ENCODE peak calls at places on chromosomes 5 and 9, in six cellular contexts. One of them, this sample, is unnamed.

GRCh38 chr5:174935854-174936474 is 211.6 kb downstream of the MSX2 start:
- DNase-seq in tibial artery: no peak
- DNase-seq in AG04450: peak; percentile 13
- DNase-seq in HCT116: peak; percentile 51
- DNase-seq in sigmoid colon: peak; percentile 72
- DNase-seq in A673: peak; percentile 53
- DNase-seq in this sample: peak; percentile 34

GRCh38 chr9:138103824-138104206 is 226.2 kb downstream of the CACNA1B start:
- DNase-seq in HCT116: no peak
- DNase-seq in tibial artery: no peak
- DNase-seq in sigmoid colon: peak; percentile 57
- DNase-seq in AG04450: no peak
- DNase-seq in A673: no peak
- DNase-seq in this sample: no peak

GRCh38 chr5:60700347-60700815 is 415 bp upstream of the DEPDC1B start:
- DNase-seq in AG04450: no peak
- DNase-seq in A673: peak; percentile 40
- DNase-seq in tibial artery: no peak
- DNase-seq in HCT116: no peak
- DNase-seq in sigmoid colon: no peak
- DNase-seq in this sample: no peak

GRCh38 chr5:20367178-20367577 is 379.2 kb upstream of the CDH18 start:
- DNase-seq in AG04450: no peak
- DNase-seq in A673: no peak
- DNase-seq in HCT116: no peak
- DNase-seq in tibial artery: no peak
- DNase-seq in sigmoid colon: no peak
- DNase-seq in this sample: no peak

GRCh38 chr5:88245241-88245892 is 23.3 kb downstream of the TMEM161B start:
- DNase-seq in tibial artery: no peak
- DNase-seq in A673: no peak
- DNase-seq in HCT116: no peak
- DNase-seq in sigmoid colon: no peak
- DNase-seq in AG04450: no peak
- DNase-seq in this sample: no peak

GRCh38 chr5:106876665-106877194 is 794.0 kb downstream of the EFNA5 start:
- DNase-seq in tibial artery: no peak
- DNase-seq in A673: peak; percentile 17
- DNase-seq in AG04450: no peak
- DNase-seq in sigmoid colon: no peak
- DNase-seq in HCT116: no peak
- DNase-seq in this sample: peak; percentile 60

GRCh38 chr5:88952996-88953643 is 70.1 kb upstream of the MEF2C start:
- DNase-seq in HCT116: no peak
- DNase-seq in sigmoid colon: no peak
- DNase-seq in AG04450: no peak
- DNase-seq in A673: no peak
- DNase-seq in tibial artery: no peak
- DNase-seq in this sample: peak; percentile 3

GRCh38 chr5:132389453-132390286 is 20.2 kb downstream of the SLC22A5 start:
- DNase-seq in sigmoid colon: peak; percentile 92
- DNase-seq in A673: peak; percentile 72
- DNase-seq in HCT116: peak; percentile 99
- DNase-seq in AG04450: peak; percentile 96
- DNase-seq in tibial artery: peak; percentile 68
- DNase-seq in this sample: no peak

GRCh38 chr5:22249209-22249608 is 603.9 kb downstream of the CDH12 start:
- DNase-seq in AG04450: no peak
- DNase-seq in HCT116: no peak
- DNase-seq in sigmoid colon: no peak
- DNase-seq in A673: no peak
- DNase-seq in tibial artery: no peak
- DNase-seq in this sample: no peak

GRCh38 chr9:37449877-37450632 is 15.2 kb downstream of the ZBTB5 start:
- DNase-seq in tibial artery: no peak
- DNase-seq in A673: peak; percentile 97
- DNase-seq in AG04450: no peak
- DNase-seq in sigmoid colon: no peak
- DNase-seq in HCT116: no peak
- DNase-seq in this sample: no peak

GRCh38 chr5:142878111-142878510 is 107.9 kb downstream of the ARHGAP26 start:
- DNase-seq in sigmoid colon: no peak
- DNase-seq in A673: no peak
- DNase-seq in AG04450: no peak
- DNase-seq in tibial artery: no peak
- DNase-seq in HCT116: no peak
- DNase-seq in this sample: no peak

GRCh38 chr5:93246093-93246855 is 334.7 kb downstream of the NR2F1-AS1 start:
- DNase-seq in AG04450: peak; percentile 49
- DNase-seq in HCT116: no peak
- DNase-seq in A673: peak; percentile 67
- DNase-seq in tibial artery: no peak
- DNase-seq in sigmoid colon: peak; percentile 63
- DNase-seq in this sample: no peak

GRCh38 chr5:141192110-141192725 is at the start of gene PCDHB10:
- DNase-seq in sigmoid colon: peak; percentile 47
- DNase-seq in HCT116: peak; percentile 32
- DNase-seq in tibial artery: no peak
- DNase-seq in AG04450: no peak
- DNase-seq in A673: peak; percentile 78
- DNase-seq in this sample: peak; percentile 34

GRCh38 chr9:34579097-34579818 is 10.3 kb downstream of the CNTFR start:
- DNase-seq in sigmoid colon: no peak
- DNase-seq in A673: peak; percentile 40
- DNase-seq in AG04450: no peak
- DNase-seq in HCT116: no peak
- DNase-seq in tibial artery: no peak
- DNase-seq in this sample: no peak
- H3K27ac ChIP-seq in sigmoid colon: no peak overlapping the region
- H3K27ac ChIP-seq in A673: no peak overlapping the region
- H3K27ac ChIP-seq in AG04450: no peak overlapping the region
- H3K27ac ChIP-seq in HCT116: no peak overlapping the region
- H3K27ac ChIP-seq in tibial artery: no peak overlapping the region
- H3K27ac ChIP-seq in this sample: no peak overlapping the region

GRCh38 chr5:2288466-2288865 is 405.7 kb upstream of the IRX4 start:
- DNase-seq in A673: no peak
- DNase-seq in tibial artery: no peak
- DNase-seq in HCT116: no peak
- DNase-seq in sigmoid colon: peak; percentile 49
- DNase-seq in AG04450: no peak
- DNase-seq in this sample: no peak

GRCh38 chr5:2291146-2291840 is 408.6 kb upstream of the IRX4 start:
- DNase-seq in HCT116: no peak
- DNase-seq in A673: no peak
- DNase-seq in AG04450: no peak
- DNase-seq in sigmoid colon: peak; percentile 61
- DNase-seq in tibial artery: no peak
- DNase-seq in this sample: no peak

GRCh38 chr5:2289380-2289779 is 406.7 kb upstream of the IRX4 start:
- DNase-seq in A673: no peak
- DNase-seq in AG04450: no peak
- DNase-seq in HCT116: no peak
- DNase-seq in tibial artery: no peak
- DNase-seq in sigmoid colon: peak; percentile 44
- DNase-seq in this sample: no peak

GRCh38 chr5:2286250-2286649 is 403.5 kb upstream of the IRX4 start:
- DNase-seq in sigmoid colon: no peak
- DNase-seq in AG04450: no peak
- DNase-seq in HCT116: no peak
- DNase-seq in A673: no peak
- DNase-seq in tibial artery: no peak
- DNase-seq in this sample: no peak

GRCh38 chr5:2288968-2289367 is 406.2 kb upstream of the IRX4 start:
- DNase-seq in A673: no peak
- DNase-seq in AG04450: no peak
- DNase-seq in sigmoid colon: no peak
- DNase-seq in tibial artery: no peak
- DNase-seq in HCT116: no peak
- DNase-seq in this sample: no peak
- H3K9me3 ChIP-seq in A673: peaks cover 10% of the 10 kb centered on the region
- H3K9me3 ChIP-seq in AG04450: peaks cover 58% of the 10 kb centered on the region
- H3K9me3 ChIP-seq in sigmoid colon: no peaks in the 10 kb centered on the region
- H3K9me3 ChIP-seq in tibial artery: no peaks in the 10 kb centered on the region
- H3K9me3 ChIP-seq in HCT116: no peaks in the 10 kb centered on the region
- H3K9me3 ChIP-seq in this sample: no peaks in the 10 kb centered on the region

GRCh38 chr5:66238435-66238834 is 94.3 kb downstream of the SREK1 start:
- DNase-seq in tibial artery: no peak
- DNase-seq in AG04450: no peak
- DNase-seq in HCT116: no peak
- DNase-seq in A673: no peak
- DNase-seq in sigmoid colon: no peak
- DNase-seq in this sample: no peak

GRCh38 chr5:66241136-66241825 is 97.2 kb downstream of the SREK1 start:
- DNase-seq in HCT116: no peak
- DNase-seq in tibial artery: no peak
- DNase-seq in sigmoid colon: no peak
- DNase-seq in A673: no peak
- DNase-seq in AG04450: no peak
- DNase-seq in this sample: no peak

GRCh38 chr5:66242050-66242449 is 98.0 kb downstream of the SREK1 start:
- DNase-seq in sigmoid colon: no peak
- DNase-seq in AG04450: no peak
- DNase-seq in tibial artery: no peak
- DNase-seq in HCT116: no peak
- DNase-seq in A673: no peak
- DNase-seq in this sample: no peak

GRCh38 chr5:66234241-66234640 is 90.1 kb downstream of the SREK1 start:
- DNase-seq in AG04450: no peak
- DNase-seq in A673: no peak
- DNase-seq in HCT116: no peak
- DNase-seq in tibial artery: no peak
- DNase-seq in sigmoid colon: no peak
- DNase-seq in this sample: no peak

DNA sequence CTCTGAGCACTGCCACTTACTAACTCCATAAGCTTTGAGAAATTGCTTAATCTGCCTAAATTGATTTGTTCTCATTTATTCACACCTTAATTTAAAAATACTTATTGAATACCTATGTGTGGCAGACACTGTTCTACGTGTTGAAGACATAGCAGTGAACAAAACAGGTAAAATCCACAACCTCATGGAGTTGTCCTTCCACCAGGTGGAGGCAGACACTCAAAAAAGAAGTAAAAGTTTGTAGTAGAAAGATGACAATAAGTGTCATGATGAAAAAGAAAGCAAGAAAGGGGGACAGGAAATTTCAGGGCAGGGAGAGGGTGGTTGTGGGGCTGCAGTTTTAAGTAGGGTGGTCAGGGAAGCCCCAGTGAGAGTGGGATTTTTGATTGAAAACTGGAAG is 94.9 kb downstream of the SREK1 start:
- DNase-seq in A673: no peak
- DNase-seq in HCT116: peak; percentile 19
- DNase-seq in tibial artery: no peak
- DNase-seq in AG04450: no peak
- DNase-seq in sigmoid colon: no peak
- DNase-seq in this sample: no peak
- TF ChIP-seq CTCF in A673: peak; percentile 30
- TF ChIP-seq CTCF in HCT116: peak; percentile 58
- TF ChIP-seq CTCF in tibial artery: no peak
- TF ChIP-seq CTCF in AG04450: peak; percentile 11
- TF ChIP-seq CTCF in sigmoid colon: no peak
- TF ChIP-seq CTCF in this sample: peak; percentile 56

GRCh38 chr5:1501372-1502045 is 22.3 kb downstream of the LPCAT1 start:
- DNase-seq in AG04450: no peak
- DNase-seq in A673: no peak
- DNase-seq in HCT116: no peak
- DNase-seq in sigmoid colon: no peak
- DNase-seq in tibial artery: no peak
- DNase-seq in this sample: no peak
- H3K27ac ChIP-seq in AG04450: no peak overlapping the region
- H3K27ac ChIP-seq in A673: no peak overlapping the region
- H3K27ac ChIP-seq in HCT116: no peak overlapping the region
- H3K27ac ChIP-seq in sigmoid colon: no peak overlapping the region
- H3K27ac ChIP-seq in tibial artery: no peak overlapping the region
- H3K27ac ChIP-seq in this sample: no peak overlapping the region

GRCh38 chr5:179065703-179066102 is 5.5 kb downstream of the ZNF354C start:
- DNase-seq in AG04450: no peak
- DNase-seq in HCT116: no peak
- DNase-seq in tibial artery: no peak
- DNase-seq in A673: no peak
- DNase-seq in sigmoid colon: no peak
- DNase-seq in this sample: no peak
- H3K9me3 ChIP-seq in AG04450: peaks cover 74% of the 10 kb centered on the region
- H3K9me3 ChIP-seq in HCT116: no peaks in the 10 kb centered on the region
- H3K9me3 ChIP-seq in tibial artery: peaks cover 54% of the 10 kb centered on the region
- H3K9me3 ChIP-seq in A673: peaks cover 22% of the 10 kb centered on the region
- H3K9me3 ChIP-seq in sigmoid colon: peaks cover 10% of the 10 kb centered on the region
- H3K9me3 ChIP-seq in this sample: peaks cover 4% of the 10 kb centered on the region

This sample was measured in OCI-LY7.